ENCODE peak calls at places on chromosomes 12 and 14, in five cellular contexts. One of them, this sample, is unnamed.

GRCh38 chr14:32224731-32225377 is 21.8 kb upstream of the RNU6-8 start:
- DNase-seq in fibroblast of lung: peak; percentile 71
- DNase-seq in adrenal gland: peak; percentile 70
- DNase-seq in body of pancreas: peak; percentile 24
- DNase-seq in HepG2: peak; percentile 68
- DNase-seq in this sample: peak; percentile 63

GRCh38 chr14:52248057-52248456 is 19.4 kb upstream of the PTGDR start:
- DNase-seq in adrenal gland: no peak
- DNase-seq in fibroblast of lung: no peak
- DNase-seq in HepG2: no peak
- DNase-seq in body of pancreas: no peak
- DNase-seq in this sample: no peak

GRCh38 chr12:101051901-101052550 is 158.0 kb downstream of the SLC5A8 start:
- DNase-seq in body of pancreas: peak; percentile 66
- DNase-seq in HepG2: peak; percentile 88
- DNase-seq in adrenal gland: peak; percentile 65
- DNase-seq in fibroblast of lung: peak; percentile 97
- DNase-seq in this sample: peak; percentile 87

GRCh38 chr12:92403210-92404175 is 257.8 kb upstream of the BTG1 start:
- DNase-seq in adrenal gland: no peak
- DNase-seq in HepG2: no peak
- DNase-seq in fibroblast of lung: no peak
- DNase-seq in body of pancreas: no peak
- DNase-seq in this sample: no peak

GRCh38 chr14:90698379-90698869 is 117.8 kb downstream of the TTC7B start:
- DNase-seq in body of pancreas: peak; percentile 17
- DNase-seq in adrenal gland: peak; percentile 49
- DNase-seq in HepG2: no peak
- DNase-seq in fibroblast of lung: peak; percentile 74
- DNase-seq in this sample: no peak

GRCh38 chr12:116040412-116040811 is 237.1 kb downstream of the MED13L start:
- DNase-seq in HepG2: no peak
- DNase-seq in body of pancreas: no peak
- DNase-seq in fibroblast of lung: peak; percentile 73
- DNase-seq in adrenal gland: no peak
- DNase-seq in this sample: no peak

GRCh38 chr12:131528144-131528543 is 182.7 kb upstream of the SFSWAP start:
- DNase-seq in body of pancreas: no peak
- DNase-seq in HepG2: no peak
- DNase-seq in adrenal gland: no peak
- DNase-seq in fibroblast of lung: no peak
- DNase-seq in this sample: no peak

GRCh38 chr12:80632835-80633234 is 74.6 kb upstream of the MYF6 start:
- DNase-seq in adrenal gland: no peak
- DNase-seq in HepG2: peak; percentile 23
- DNase-seq in body of pancreas: peak; percentile 20
- DNase-seq in fibroblast of lung: no peak
- DNase-seq in this sample: peak; percentile 41

GRCh38 chr12:65999564-66000280 is 130.8 kb downstream of the LLPH start:
- DNase-seq in adrenal gland: no peak
- DNase-seq in body of pancreas: no peak
- DNase-seq in HepG2: no peak
- DNase-seq in fibroblast of lung: peak; percentile 89
- DNase-seq in this sample: no peak

GRCh38 chr12:124352839-124353238 is 57.9 kb downstream of the RFLNA start:
- DNase-seq in HepG2: peak; percentile 91
- DNase-seq in body of pancreas: peak; percentile 37
- DNase-seq in adrenal gland: peak; percentile 80
- DNase-seq in fibroblast of lung: no peak
- DNase-seq in this sample: no peak

GRCh38 chr12:81075539-81075938 is 2.3 kb upstream of the ACSS3 start:
- DNase-seq in body of pancreas: no peak
- DNase-seq in HepG2: no peak
- DNase-seq in adrenal gland: no peak
- DNase-seq in fibroblast of lung: no peak
- DNase-seq in this sample: no peak

GRCh38 chr12:34406228-34406995 is 384.1 kb downstream of the ALG10 start:
- DNase-seq in adrenal gland: no peak
- DNase-seq in body of pancreas: peak; percentile 6
- DNase-seq in fibroblast of lung: no peak
- DNase-seq in HepG2: no peak
- DNase-seq in this sample: peak; percentile 26

GRCh38 chr14:77043984-77044485 is 15.5 kb upstream of the IRF2BPL start:
- DNase-seq in adrenal gland: no peak
- DNase-seq in HepG2: no peak
- DNase-seq in body of pancreas: no peak
- DNase-seq in fibroblast of lung: no peak
- DNase-seq in this sample: no peak

GRCh38 chr12:3553681-3554546 is 62.9 kb downstream of the PRMT8 start:
- DNase-seq in adrenal gland: no peak
- DNase-seq in body of pancreas: no peak
- DNase-seq in fibroblast of lung: no peak
- DNase-seq in HepG2: no peak
- DNase-seq in this sample: peak; percentile 23

GRCh38 chr12:104569348-104570173 is 112.8 kb downstream of the CHST11 start:
- DNase-seq in body of pancreas: no peak
- DNase-seq in HepG2: no peak
- DNase-seq in fibroblast of lung: no peak
- DNase-seq in adrenal gland: no peak
- DNase-seq in this sample: no peak

GRCh38 chr12:21248679-21249078 is 86.0 kb downstream of the SLCO1A2 start:
- DNase-seq in adrenal gland: no peak
- DNase-seq in fibroblast of lung: peak; percentile 4
- DNase-seq in HepG2: no peak
- DNase-seq in body of pancreas: no peak
- DNase-seq in this sample: no peak

GRCh38 chr12:132608231-132609171 is 1.9 kb downstream of the LRCOL1 start:
- DNase-seq in HepG2: peak; percentile 83
- DNase-seq in adrenal gland: no peak
- DNase-seq in fibroblast of lung: no peak
- DNase-seq in body of pancreas: no peak
- DNase-seq in this sample: no peak

GRCh38 chr12:85872497-85873091 is 1.5 kb upstream of the NTS start:
- DNase-seq in HepG2: peak; percentile 47
- DNase-seq in body of pancreas: no peak
- DNase-seq in adrenal gland: no peak
- DNase-seq in fibroblast of lung: peak; percentile 52
- DNase-seq in this sample: no peak

DNA sequence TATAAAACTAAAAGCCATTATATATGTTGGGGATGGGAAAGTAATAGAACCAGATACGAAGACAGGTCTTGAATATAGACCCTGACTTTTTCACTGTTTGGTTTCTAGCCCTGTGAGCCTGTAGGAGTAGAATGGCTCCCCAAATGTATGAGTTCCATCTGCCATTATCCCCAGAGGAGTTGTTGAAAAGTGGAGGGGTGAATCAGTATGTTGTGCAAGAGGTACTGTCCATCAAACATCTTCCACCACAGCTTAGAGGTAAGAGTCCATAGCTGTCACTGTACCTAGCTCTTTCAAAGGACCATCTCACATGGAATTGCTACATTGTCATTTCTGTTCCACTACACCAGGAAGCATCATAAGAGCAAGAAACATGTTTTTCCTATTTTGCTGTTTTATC is 1.1 kb downstream of the NCAPD2 start:
- DNase-seq in HepG2: no peak
- DNase-seq in fibroblast of lung: no peak
- DNase-seq in body of pancreas: no peak
- DNase-seq in adrenal gland: no peak
- DNase-seq in this sample: no peak
- H3K4me3 ChIP-seq in HepG2: peak overlapping the region; percentile 80
- H3K4me3 ChIP-seq in fibroblast of lung: peak overlapping the region; percentile 98
- H3K4me3 ChIP-seq in body of pancreas: no peak overlapping the region
- H3K4me3 ChIP-seq in adrenal gland: no peak overlapping the region
- H3K4me3 ChIP-seq in this sample: peak overlapping the region; percentile 57

DNA sequence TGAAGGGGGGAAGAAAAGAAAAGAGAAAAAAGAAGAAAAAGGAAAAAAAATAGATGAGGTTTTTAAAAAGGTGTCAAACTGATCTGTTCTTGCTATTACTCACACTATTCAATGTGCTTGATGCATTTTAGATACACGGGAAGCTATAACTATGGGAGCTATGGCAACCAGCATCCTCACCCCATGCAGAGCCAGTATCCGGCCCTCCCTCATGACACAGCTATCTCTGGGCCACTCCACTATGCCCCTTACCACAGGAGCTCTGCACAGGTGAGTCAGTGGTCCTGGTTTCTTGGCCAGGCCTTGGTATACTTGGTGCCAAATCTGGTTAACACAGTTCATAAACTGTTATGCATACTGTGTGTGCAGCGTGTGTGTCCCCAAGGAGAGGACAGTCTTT is 24.0 kb upstream of the RIC8B start:
- DNase-seq in fibroblast of lung: no peak
- DNase-seq in body of pancreas: no peak
- DNase-seq in HepG2: no peak
- DNase-seq in adrenal gland: no peak
- DNase-seq in this sample: no peak
- H3K27me3 ChIP-seq in fibroblast of lung: no peaks in the 10 kb centered on the region
- H3K27me3 ChIP-seq in body of pancreas: no peaks in the 10 kb centered on the region
- H3K27me3 ChIP-seq in HepG2: no peaks in the 10 kb centered on the region
- H3K27me3 ChIP-seq in adrenal gland: peaks cover 4% of the 10 kb centered on the region
- H3K27me3 ChIP-seq in this sample: no peaks in the 10 kb centered on the region

GRCh38 chr14:68739701-68740100 is 53.2 kb downstream of the ZFP36L1 start:
- DNase-seq in HepG2: no peak
- DNase-seq in fibroblast of lung: no peak
- DNase-seq in body of pancreas: no peak
- DNase-seq in adrenal gland: no peak
- DNase-seq in this sample: no peak

GRCh38 chr14:68735836-68736235 is 57.0 kb downstream of the ZFP36L1 start:
- DNase-seq in body of pancreas: no peak
- DNase-seq in fibroblast of lung: no peak
- DNase-seq in HepG2: no peak
- DNase-seq in adrenal gland: no peak
- DNase-seq in this sample: no peak

GRCh38 chr14:68736519-68736918 is 56.3 kb downstream of the ZFP36L1 start:
- DNase-seq in body of pancreas: no peak
- DNase-seq in adrenal gland: no peak
- DNase-seq in fibroblast of lung: no peak
- DNase-seq in HepG2: no peak
- DNase-seq in this sample: peak; percentile 67

GRCh38 chr14:68740798-68741480 is 51.9 kb downstream of the ZFP36L1 start:
- DNase-seq in body of pancreas: no peak
- DNase-seq in HepG2: no peak
- DNase-seq in fibroblast of lung: no peak
- DNase-seq in adrenal gland: no peak
- DNase-seq in this sample: no peak

GRCh38 chr14:68738559-68738958 is 54.3 kb downstream of the ZFP36L1 start:
- DNase-seq in HepG2: no peak
- DNase-seq in fibroblast of lung: no peak
- DNase-seq in adrenal gland: no peak
- DNase-seq in body of pancreas: no peak
- DNase-seq in this sample: no peak
- TF ChIP-seq CTCF in HepG2: no peak
- TF ChIP-seq CTCF in fibroblast of lung: no peak
- TF ChIP-seq CTCF in adrenal gland: no peak
- TF ChIP-seq CTCF in body of pancreas: no peak
- TF ChIP-seq CTCF in this sample: no peak

GRCh38 chr14:98167702-98168101 is 1104.3 kb downstream of the BCL11B start:
- DNase-seq in fibroblast of lung: no peak
- DNase-seq in adrenal gland: no peak
- DNase-seq in body of pancreas: no peak
- DNase-seq in HepG2: no peak
- DNase-seq in this sample: no peak
- H3K4me3 ChIP-seq in fibroblast of lung: no peak overlapping the region
- H3K4me3 ChIP-seq in adrenal gland: no peak overlapping the region
- H3K4me3 ChIP-seq in body of pancreas: no peak overlapping the region
- H3K4me3 ChIP-seq in HepG2: no peak overlapping the region
- H3K4me3 ChIP-seq in this sample: no peak overlapping the region

DNA sequence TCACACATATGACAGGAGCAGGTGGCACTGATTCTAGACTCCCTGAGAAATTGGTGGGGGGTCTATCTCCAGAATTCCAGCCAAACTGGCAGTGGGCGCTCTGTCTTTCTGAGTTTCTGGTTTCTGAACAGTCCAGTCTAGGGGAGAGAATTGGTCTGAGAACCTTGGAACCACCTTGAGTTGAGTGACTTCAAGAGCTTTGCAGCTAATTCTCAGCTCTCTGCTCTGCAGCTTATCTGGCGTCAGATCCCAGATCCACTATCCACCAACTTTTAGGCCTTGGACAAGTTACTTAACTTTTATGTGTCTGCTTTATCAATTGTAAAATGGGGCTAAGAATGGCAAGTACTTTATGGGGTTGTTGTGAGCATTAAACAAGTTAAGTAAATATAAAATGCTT is 1.7 kb upstream of the KRT76 start:
- DNase-seq in adrenal gland: no peak
- DNase-seq in body of pancreas: no peak
- DNase-seq in HepG2: no peak
- DNase-seq in fibroblast of lung: no peak
- DNase-seq in this sample: no peak
- H3K27me3 ChIP-seq in adrenal gland: peaks cover 16% of the 10 kb centered on the region
- H3K27me3 ChIP-seq in body of pancreas: no peaks in the 10 kb centered on the region
- H3K27me3 ChIP-seq in HepG2: peaks cover 20% of the 10 kb centered on the region
- H3K27me3 ChIP-seq in fibroblast of lung: peaks cover 15% of the 10 kb centered on the region
- H3K27me3 ChIP-seq in this sample: no peaks in the 10 kb centered on the region

GRCh38 chr12:10033783-10034381 is 3.4 kb downstream of the CLEC9A start:
- DNase-seq in fibroblast of lung: no peak
- DNase-seq in adrenal gland: no peak
- DNase-seq in body of pancreas: no peak
- DNase-seq in HepG2: no peak
- DNase-seq in this sample: no peak
- TF ChIP-seq CTCF in fibroblast of lung: peak; percentile 11
- TF ChIP-seq CTCF in adrenal gland: peak; percentile 59
- TF ChIP-seq CTCF in body of pancreas: peak; percentile 24
- TF ChIP-seq CTCF in HepG2: no peak
- TF ChIP-seq CTCF in this sample: peak; percentile 69

DNA sequence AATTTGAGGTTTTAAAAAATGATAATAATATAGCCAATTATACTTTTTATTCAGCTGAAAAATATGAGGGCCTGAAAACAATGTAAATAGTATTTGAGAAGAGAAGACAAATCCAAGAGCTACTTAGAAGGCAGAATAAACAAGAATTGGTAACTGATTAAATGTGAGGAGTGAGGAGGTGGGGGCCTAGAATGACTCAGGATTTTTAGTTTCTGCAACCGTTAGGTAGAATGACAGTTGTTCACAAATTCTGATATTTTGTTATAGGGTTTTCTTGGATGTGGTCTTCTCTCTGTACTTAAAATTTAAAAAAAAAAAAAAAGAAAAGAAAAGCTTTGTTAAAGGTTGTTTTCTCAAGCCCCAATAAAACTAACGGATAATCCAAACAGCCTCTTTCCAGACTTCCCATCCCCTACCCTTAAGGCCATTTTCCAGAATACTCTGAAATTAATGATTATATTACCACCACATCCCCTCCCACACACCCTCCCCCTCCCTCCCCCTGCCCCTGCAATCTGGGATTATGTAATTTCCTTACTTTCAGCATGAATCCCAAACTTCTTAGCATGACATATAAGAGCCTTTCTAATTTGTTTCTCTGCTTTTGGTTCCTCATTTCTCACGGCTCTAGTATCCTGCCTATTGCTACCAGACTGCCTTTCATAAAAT is 50.4 kb downstream of the LRP6 start:
- DNase-seq in HepG2: peak; percentile 67
- DNase-seq in fibroblast of lung: peak; percentile 18
- DNase-seq in body of pancreas: no peak
- DNase-seq in adrenal gland: no peak
- DNase-seq in this sample: no peak
- H3K4me3 ChIP-seq in HepG2: peak overlapping the region; percentile 2
- H3K4me3 ChIP-seq in fibroblast of lung: no peak overlapping the region
- H3K4me3 ChIP-seq in body of pancreas: no peak overlapping the region
- H3K4me3 ChIP-seq in adrenal gland: no peak overlapping the region
- H3K4me3 ChIP-seq in this sample: no peak overlapping the region

This sample was measured in Caco-2.